ENCODE peak calls at places on chromosomes 12 and 14, in ten cellular contexts. B is fibroblast of pulmonary artery; Z is iris pigment epithelial cell; F is AML-193; R is C1 segment of cervical spinal cord; O is activated T-cell treated with anti-CD3 and anti-CD28 coated beads, Interleukin-2, amount 50 U/mL, for 24 hours; T is COLO829; Q is amniotic epithelial cell; H is NCI-H510A; G is GM04504. V is an unnamed sample.

GRCh38 chr14:50954811-50955372 is 10.6 kb upstream of the PYGL start:
- DNase-seq in B (peak), Z (peak), F (peak), R (no peak), O (no peak), T (peak), Q (peak), H (no peak), G (peak), V (peak)

GRCh38 chr12:57238854-57239554 is 9.5 kb downstream of the SHMT2 start:
- DNase-seq in B (peak), Z (peak), F (peak), R (peak), O (peak), T (peak), Q (peak), H (peak), G (peak), V (peak)

GRCh38 chr14:100654814-100655795 is 67.9 kb upstream of the BEGAIN start:
- DNase-seq in B (no peak), Z (no peak), F (no peak), R (no peak), O (peak), T (no peak), Q (no peak), H (no peak), G (no peak), V (no peak)

GRCh38 chr12:64675795-64676194 is 65.5 kb downstream of the RASSF3 start:
- DNase-seq in B (peak), Z (no peak), F (no peak), R (no peak), O (peak), T (no peak), Q (peak), H (no peak), G (no peak), V (peak)

GRCh38 chr12:121769831-121770301 is 23.6 kb downstream of the RHOF start:
- DNase-seq in B (no peak), Z (no peak), F (no peak), R (no peak), O (no peak), T (no peak), Q (peak), H (no peak), G (no peak), V (no peak)

GRCh38 chr12:15924956-15925355 is 13.8 kb downstream of the DERA start:
- DNase-seq in B (no peak), Z (no peak), F (no peak), R (no peak), O (no peak), T (no peak), Q (no peak), H (no peak), G (no peak), V (no peak)

GRCh38 chr14:76589246-76589645 is 172.0 kb upstream of the VASH1 start:
- DNase-seq in B (no peak), Z (no peak), F (no peak), R (no peak), O (no peak), T (no peak), Q (no peak), H (no peak), G (no peak), V (no peak)

GRCh38 chr14:36748814-36749213 is 87.2 kb downstream of the PAX9 start:
- DNase-seq in B (no peak), Z (no peak), F (no peak), R (no peak), O (no peak), T (no peak), Q (no peak), H (no peak), G (no peak), V (no peak)